ENCODE peak calls at places on chromosome 20, in five cellular contexts. V is adipocyte; R is uterus; Z is cerebellum; Q is stimulated activated CD8-positive, alpha-beta memory T cell treated with anti-CD3 and anti-CD28 coated beads, Interleukin-4, amount 100 ng/mL, for 24 hours. J is an unnamed sample.

GRCh38 chr20:63226020-63226943 is 9.4 kb upstream of the BIRC7 start:
- DNase-seq in V (no peak), R (no peak), Z (no peak), Q (no peak), J (no peak)

GRCh38 chr20:45104786-45105185 is 3.9 kb upstream of the KCNS1 start:
- DNase-seq in Z (no peak), Q (no peak), V (peak), R (no peak), J (no peak)

GRCh38 chr20:37406010-37406998 is 60.4 kb downstream of the SRC start:
- DNase-seq in V (peak), Q (peak), R (peak), Z (peak), J (peak)

GRCh38 chr20:31652917-31653385 is 15.2 kb downstream of the COX4I2 start:
- DNase-seq in R (no peak), V (peak), Q (no peak), Z (peak), J (peak)

GRCh38 chr20:16405254-16405653 is 168.0 kb downstream of the KIF16B start:
- DNase-seq in Q (no peak), Z (no peak), R (no peak), V (no peak), J (no peak)

GRCh38 chr20:53901064-53901463 is 169.3 kb downstream of the BCAS1 start:
- DNase-seq in Z (no peak), Q (no peak), R (no peak), V (peak), J (no peak)

GRCh38 chr20:16064991-16065707 is 508.1 kb downstream of the KIF16B start:
- DNase-seq in V (peak), R (no peak), Z (no peak), Q (no peak), J (no peak)

GRCh38 chr20:51446656-51447055 is 95.9 kb downstream of the NFATC2 start:
- DNase-seq in R (peak), V (peak), Z (peak), Q (no peak), J (no peak)

GRCh38 chr20:52847739-52848359 is 124.3 kb upstream of the TSHZ2 start:
- DNase-seq in Z (no peak), Q (no peak), V (no peak), R (no peak), J (no peak)

GRCh38 chr20:43508604-43509040 is 1.1 kb downstream of the L3MBTL1 start:
- DNase-seq in V (no peak), R (no peak), Z (no peak), Q (no peak), J (no peak)

GRCh38 chr20:48916699-48917098 is 4.8 kb upstream of the ARFGEF2 start:
- DNase-seq in Z (no peak), R (no peak), Q (no peak), V (no peak), J (no peak)

GRCh38 chr20:21235713-21236445 is 67.3 kb upstream of the XRN2 start:
- DNase-seq in V (peak), Z (peak), R (peak), Q (peak), J (peak)

GRCh38 chr20:20752712-20753111 is 40.3 kb upstream of the RALGAPA2 start:
- DNase-seq in R (no peak), Z (no peak), Q (no peak), V (no peak), J (no peak)

GRCh38 chr20:37090357-37090871 is 5.4 kb downstream of the RBL1 start:
- DNase-seq in Q (no peak), R (no peak), V (peak), Z (no peak), J (no peak)

GRCh38 chr20:47778398-47779354 is 6.6 kb downstream of the SULF2 start:
- DNase-seq in Z (no peak), R (no peak), V (peak), Q (no peak), J (no peak)

GRCh38 chr20:11826334-11826733 is 91.4 kb upstream of the BTBD3 start:
- DNase-seq in Z (no peak), V (no peak), Q (no peak), R (no peak), J (no peak)

GRCh38 chr20:33653218-33653899 is 8.8 kb upstream of the C20orf144 start:
- DNase-seq in V (peak), Q (no peak), Z (peak), R (peak), J (peak)

GRCh38 chr20:36975085-36975829 is 23.7 kb upstream of the SAMHD1 start:
- DNase-seq in Q (no peak), Z (no peak), V (no peak), R (no peak), J (no peak)

GRCh38 chr20:63009988-63010769 is 3.4 kb upstream of the BHLHE23 start:
- DNase-seq in Q (peak), R (no peak), Z (no peak), V (no peak), J (no peak)

GRCh38 chr20:36631651-36632050 is 14.3 kb downstream of the SLA2 start:
- DNase-seq in Q (no peak), R (no peak), V (no peak), Z (no peak), J (no peak)

GRCh38 chr20:24668384-24668702 is 198.9 kb downstream of the SYNDIG1 start:
- DNase-seq in R (no peak), Z (no peak), V (no peak), Q (no peak), J (no peak)

GRCh38 chr20:47187450-47188195 is 168.9 kb downstream of the ZMYND8 start:
- DNase-seq in Q (no peak), Z (no peak), R (no peak), V (no peak), J (no peak)

GRCh38 chr20:23151008-23151703 is 65.0 kb upstream of the CD93 start:
- DNase-seq in R (no peak), Q (no peak), Z (no peak), V (no peak), J (no peak)

GRCh38 chr20:58209652-58210397 is 18.6 kb downstream of the ANKRD60 start:
- DNase-seq in Q (peak), Z (peak), V (peak), R (peak), J (peak)

GRCh38 chr20:4480104-4480503 is 241.6 kb upstream of the PRND start:
- DNase-seq in Z (no peak), Q (no peak), R (no peak), V (no peak), J (no peak)

GRCh38 chr20:32518593-32519366 is 66.4 kb downstream of the NOL4L start:
- DNase-seq in R (no peak), V (no peak), Q (no peak), Z (no peak), J (no peak)

GRCh38 chr20:48875914-48876240 is 45.6 kb upstream of the ARFGEF2 start:
- DNase-seq in V (no peak), Z (no peak), R (no peak), Q (no peak), J (no peak)

GRCh38 chr20:43409041-43409913 is 48.4 kb upstream of the SRSF6 start:
- DNase-seq in Q (no peak), R (no peak), V (peak), Z (no peak), J (no peak)

GRCh38 chr20:51341581-51341980 is 200.9 kb downstream of the NFATC2 start:
- DNase-seq in V (no peak), Q (no peak), R (no peak), Z (no peak), J (no peak)

GRCh38 chr20:32285621-32286334 is 8.3 kb downstream of the KIF3B start:
- DNase-seq in Q (no peak), V (peak), R (no peak), Z (no peak), J (no peak)

GRCh38 chr20:3046677-3047462 is 1.0 kb downstream of the MRPS26 start:
- DNase-seq in V (no peak), Z (peak), Q (no peak), R (no peak), J (no peak)

GRCh38 chr20:38630727-38631126 is 29.1 kb downstream of the ARHGAP40 start:
- DNase-seq in Q (no peak), V (no peak), R (no peak), Z (no peak), J (no peak)

GRCh38 chr20:10671850-10672578 is 1.8 kb downstream of the JAG1 start:
- DNase-seq in Q (no peak), R (peak), V (peak), Z (no peak), J (no peak)

GRCh38 chr20:49938173-49939163 is 2.3 kb downstream of the RNF114 start:
- DNase-seq in Z (peak), Q (no peak), R (peak), V (peak), J (peak)

J was measured in NCI-H446.